ENCODE peak calls at places on chromosomes 11 and 22, in four cellular contexts. L, E, D and F are unnamed samples.
A peak's percentile ranks its signal among the peaks of the same experiment; 100 is the strongest.

GRCh38 chr22:33302049-33302545 is 243.9 kb upstream of the SYN3 start:
- DNase-seq in D (peak; percentile 87), E (peak; percentile 64), L (peak; percentile 60), F (peak; percentile 82)

GRCh38 chr11:130448416-130449068 is at the start of gene ADAMTS15:
- DNase-seq in D (peak; percentile 97), L (peak; percentile 84), E (peak; percentile 80), F (peak; percentile 97)

GRCh38 chr11:134050541-134051383 is 18.1 kb upstream of the JAM3 start:
- DNase-seq in E (no peak), L (peak; percentile 49), D (peak; percentile 63), F (no peak)

GRCh38 chr11:64726211-64726641 is 3.2 kb upstream of the NRXN2 start:
- DNase-seq in E (no peak), D (peak; percentile 53), L (no peak), F (peak; percentile 45)

GRCh38 chr11:21625982-21626381 is 566.9 kb upstream of the ANO5 start:
- DNase-seq in E (no peak), D (no peak), L (no peak), F (no peak)

GRCh38 chr11:74871037-74871436 is 77.9 kb downstream of the XRRA1 start:
- DNase-seq in L (no peak), E (no peak), D (no peak), F (peak; percentile 23)

GRCh38 chr11:133570376-133570775 is 38.1 kb upstream of the OPCML start:
- DNase-seq in L (no peak), E (no peak), D (no peak), F (no peak)

GRCh38 chr11:11782532-11783110 is 59.2 kb upstream of the USP47 start:
- DNase-seq in L (no peak), D (no peak), E (no peak), F (no peak)

DNA sequence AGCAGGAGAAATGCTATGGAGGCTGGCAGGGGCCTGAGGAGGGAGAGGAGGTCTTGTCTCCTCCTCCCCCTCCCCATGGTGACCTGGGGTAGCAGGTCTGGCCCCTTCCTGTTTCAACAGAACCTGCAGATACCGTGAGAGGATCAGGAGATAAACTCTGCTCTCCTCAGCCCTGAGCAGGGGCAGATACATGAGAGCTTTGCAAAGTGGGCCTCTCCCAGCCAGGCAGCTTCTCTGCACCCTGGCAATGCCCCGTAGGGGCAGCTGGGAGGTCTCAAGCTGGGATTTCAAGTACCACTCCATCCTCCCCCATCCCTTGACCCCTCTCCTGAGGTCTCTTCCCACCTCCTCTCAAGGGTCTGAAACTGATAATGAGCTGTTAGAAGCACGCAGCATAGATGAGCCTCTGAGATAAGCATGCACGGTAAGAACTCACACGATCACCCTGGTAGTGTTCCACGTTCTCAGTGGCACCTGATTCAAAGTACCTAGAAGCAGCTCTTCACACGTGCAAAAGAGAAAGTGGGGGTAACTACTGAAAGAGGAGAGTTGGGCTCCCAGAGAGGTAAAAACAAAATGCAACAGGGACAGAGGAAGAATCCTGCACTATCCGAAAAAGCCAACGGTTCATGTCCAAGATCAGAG is 4.9 kb upstream of the CCDC86 start:
- DNase-seq in L (no peak), D (no peak), E (no peak), F (peak; percentile 43)
- H3K18ac ChIP-seq in L (no peak overlapping the region), D (no peak overlapping the region), E (no peak overlapping the region), F (no peak overlapping the region)

DNA sequence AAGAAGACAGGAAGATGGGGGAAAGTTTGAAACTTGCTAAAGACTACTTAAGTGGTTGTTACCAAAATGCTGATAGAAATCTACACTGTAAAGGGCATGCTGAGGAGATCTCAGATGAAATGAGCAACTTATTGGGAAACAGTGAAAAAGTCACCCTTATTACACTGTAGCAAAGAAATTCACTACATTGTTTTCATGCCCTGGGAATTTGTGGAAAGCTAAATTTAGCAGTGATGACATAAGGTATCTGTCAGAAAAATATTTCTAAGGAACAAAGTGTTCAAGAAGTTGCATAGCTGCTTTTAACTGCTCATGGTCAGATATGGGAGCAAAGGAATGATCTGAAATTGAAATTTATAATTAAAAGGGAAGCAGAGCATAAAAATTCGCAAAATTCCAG is 702.4 kb upstream of the LRRC4C start:
- DNase-seq in L (no peak), E (no peak), D (no peak), F (no peak)
- H3K56ac ChIP-seq in L (no peak overlapping the region), E (no peak overlapping the region), D (no peak overlapping the region), F (no peak overlapping the region)

GRCh38 chr11:95821640-95822039 is 31.3 kb downstream of the CEP57 start:
- DNase-seq in E (no peak), L (peak; percentile 77), D (no peak), F (no peak)
- H3K18ac ChIP-seq in E (no peak overlapping the region), L (no peak overlapping the region), D (no peak overlapping the region), F (no peak overlapping the region)

GRCh38 chr22:37213941-37214340 is 1.7 kb upstream of the SSTR3 start:
- DNase-seq in L (no peak), D (no peak), E (no peak), F (no peak)
- H3K56ac ChIP-seq in L (no peak overlapping the region), D (no peak overlapping the region), E (no peak overlapping the region), F (no peak overlapping the region)